ENCODE peak calls at places on chromosome X, in nine cellular contexts. One of them, this sample, is unnamed.

GRCh38 chrX:2652106-2652505 is 39.0 kb upstream of the CD99 start:
- DNase-seq in activated T-helper 2 cell treated with anti-CD3 and anti-CD28 coated beads, Interferon-gamma antibody, Interleukin-2, Interleukin-4, amounts not matched to agents 10 μg/mL and 5 μg/mL and 100 μg/mL, durations not matched to agents 14 hours and 24 hours and 36 hours: no peak
- DNase-seq in astrocyte of the spinal cord: no peak
- DNase-seq in sciatic nerve: no peak
- DNase-seq in T-helper 9 cell: no peak
- DNase-seq in Right ventricle myocardium superior: no peak
- DNase-seq in stimulated activated CD8-positive, alpha-beta memory T cell treated with anti-CD3 and anti-CD28 coated beads, Interleukin-7, amount 100 ng/mL, for 1 hour: no peak
- DNase-seq in GM19239: no peak
- DNase-seq in HCT116: no peak
- DNase-seq in this sample: no peak

GRCh38 chrX:140524556-140524955 is 19.7 kb upstream of the SOX3 start:
- DNase-seq in Right ventricle myocardium superior: no peak
- DNase-seq in T-helper 9 cell: no peak
- DNase-seq in astrocyte of the spinal cord: peak
- DNase-seq in GM19239: no peak
- DNase-seq in activated T-helper 2 cell treated with anti-CD3 and anti-CD28 coated beads, Interferon-gamma antibody, Interleukin-2, Interleukin-4, amounts not matched to agents 10 μg/mL and 5 μg/mL and 100 μg/mL, durations not matched to agents 14 hours and 24 hours and 36 hours: no peak
- DNase-seq in HCT116: no peak
- DNase-seq in sciatic nerve: no peak
- DNase-seq in stimulated activated CD8-positive, alpha-beta memory T cell treated with anti-CD3 and anti-CD28 coated beads, Interleukin-7, amount 100 ng/mL, for 1 hour: no peak
- DNase-seq in this sample: no peak

GRCh38 chrX:138754861-138755260 is 43.3 kb upstream of the FGF13 start:
- DNase-seq in Right ventricle myocardium superior: no peak
- DNase-seq in astrocyte of the spinal cord: no peak
- DNase-seq in activated T-helper 2 cell treated with anti-CD3 and anti-CD28 coated beads, Interferon-gamma antibody, Interleukin-2, Interleukin-4, amounts not matched to agents 10 μg/mL and 5 μg/mL and 100 μg/mL, durations not matched to agents 14 hours and 24 hours and 36 hours: no peak
- DNase-seq in T-helper 9 cell: no peak
- DNase-seq in GM19239: no peak
- DNase-seq in HCT116: no peak
- DNase-seq in stimulated activated CD8-positive, alpha-beta memory T cell treated with anti-CD3 and anti-CD28 coated beads, Interleukin-7, amount 100 ng/mL, for 1 hour: no peak
- DNase-seq in sciatic nerve: no peak
- DNase-seq in this sample: no peak

GRCh38 chrX:49309401-49309981 is 6.0 kb downstream of the GAGE10 start:
- DNase-seq in sciatic nerve: no peak
- DNase-seq in activated T-helper 2 cell treated with anti-CD3 and anti-CD28 coated beads, Interferon-gamma antibody, Interleukin-2, Interleukin-4, amounts not matched to agents 10 μg/mL and 5 μg/mL and 100 μg/mL, durations not matched to agents 14 hours and 24 hours and 36 hours: no peak
- DNase-seq in astrocyte of the spinal cord: peak
- DNase-seq in GM19239: no peak
- DNase-seq in Right ventricle myocardium superior: no peak
- DNase-seq in HCT116: no peak
- DNase-seq in stimulated activated CD8-positive, alpha-beta memory T cell treated with anti-CD3 and anti-CD28 coated beads, Interleukin-7, amount 100 ng/mL, for 1 hour: no peak
- DNase-seq in T-helper 9 cell: no peak
- DNase-seq in this sample: no peak

GRCh38 chrX:100194073-100194775 is 215.8 kb downstream of the PCDH19 start:
- DNase-seq in HCT116: no peak
- DNase-seq in activated T-helper 2 cell treated with anti-CD3 and anti-CD28 coated beads, Interferon-gamma antibody, Interleukin-2, Interleukin-4, amounts not matched to agents 10 μg/mL and 5 μg/mL and 100 μg/mL, durations not matched to agents 14 hours and 24 hours and 36 hours: no peak
- DNase-seq in T-helper 9 cell: no peak
- DNase-seq in GM19239: no peak
- DNase-seq in stimulated activated CD8-positive, alpha-beta memory T cell treated with anti-CD3 and anti-CD28 coated beads, Interleukin-7, amount 100 ng/mL, for 1 hour: no peak
- DNase-seq in sciatic nerve: no peak
- DNase-seq in Right ventricle myocardium superior: no peak
- DNase-seq in astrocyte of the spinal cord: no peak
- DNase-seq in this sample: no peak

GRCh38 chrX:30938295-30938694 is 49.2 kb upstream of the TAB3 start:
- DNase-seq in stimulated activated CD8-positive, alpha-beta memory T cell treated with anti-CD3 and anti-CD28 coated beads, Interleukin-7, amount 100 ng/mL, for 1 hour: no peak
- DNase-seq in GM19239: no peak
- DNase-seq in T-helper 9 cell: no peak
- DNase-seq in HCT116: no peak
- DNase-seq in sciatic nerve: no peak
- DNase-seq in activated T-helper 2 cell treated with anti-CD3 and anti-CD28 coated beads, Interferon-gamma antibody, Interleukin-2, Interleukin-4, amounts not matched to agents 10 μg/mL and 5 μg/mL and 100 μg/mL, durations not matched to agents 14 hours and 24 hours and 36 hours: no peak
- DNase-seq in astrocyte of the spinal cord: no peak
- DNase-seq in Right ventricle myocardium superior: no peak
- DNase-seq in this sample: no peak

GRCh38 chrX:80817002-80817401 is 7.3 kb upstream of the BRWD3 start:
- DNase-seq in activated T-helper 2 cell treated with anti-CD3 and anti-CD28 coated beads, Interferon-gamma antibody, Interleukin-2, Interleukin-4, amounts not matched to agents 10 μg/mL and 5 μg/mL and 100 μg/mL, durations not matched to agents 14 hours and 24 hours and 36 hours: no peak
- DNase-seq in GM19239: no peak
- DNase-seq in stimulated activated CD8-positive, alpha-beta memory T cell treated with anti-CD3 and anti-CD28 coated beads, Interleukin-7, amount 100 ng/mL, for 1 hour: no peak
- DNase-seq in astrocyte of the spinal cord: peak
- DNase-seq in HCT116: no peak
- DNase-seq in sciatic nerve: no peak
- DNase-seq in Right ventricle myocardium superior: no peak
- DNase-seq in T-helper 9 cell: no peak
- DNase-seq in this sample: no peak

GRCh38 chrX:55908685-55909212 is 191.2 kb downstream of the RRAGB start:
- DNase-seq in astrocyte of the spinal cord: peak
- DNase-seq in GM19239: no peak
- DNase-seq in activated T-helper 2 cell treated with anti-CD3 and anti-CD28 coated beads, Interferon-gamma antibody, Interleukin-2, Interleukin-4, amounts not matched to agents 10 μg/mL and 5 μg/mL and 100 μg/mL, durations not matched to agents 14 hours and 24 hours and 36 hours: peak
- DNase-seq in T-helper 9 cell: no peak
- DNase-seq in HCT116: no peak
- DNase-seq in Right ventricle myocardium superior: no peak
- DNase-seq in stimulated activated CD8-positive, alpha-beta memory T cell treated with anti-CD3 and anti-CD28 coated beads, Interleukin-7, amount 100 ng/mL, for 1 hour: no peak
- DNase-seq in sciatic nerve: peak
- DNase-seq in this sample: no peak

GRCh38 chrX:155086202-155086840 is 15.0 kb downstream of the BRCC3 start:
- DNase-seq in Right ventricle myocardium superior: peak
- DNase-seq in sciatic nerve: no peak
- DNase-seq in activated T-helper 2 cell treated with anti-CD3 and anti-CD28 coated beads, Interferon-gamma antibody, Interleukin-2, Interleukin-4, amounts not matched to agents 10 μg/mL and 5 μg/mL and 100 μg/mL, durations not matched to agents 14 hours and 24 hours and 36 hours: no peak
- DNase-seq in HCT116: peak
- DNase-seq in T-helper 9 cell: peak
- DNase-seq in GM19239: no peak
- DNase-seq in stimulated activated CD8-positive, alpha-beta memory T cell treated with anti-CD3 and anti-CD28 coated beads, Interleukin-7, amount 100 ng/mL, for 1 hour: no peak
- DNase-seq in astrocyte of the spinal cord: peak
- DNase-seq in this sample: no peak

GRCh38 chrX:2913118-2913517 is 16.0 kb downstream of the ARSD start:
- DNase-seq in GM19239: no peak
- DNase-seq in astrocyte of the spinal cord: no peak
- DNase-seq in stimulated activated CD8-positive, alpha-beta memory T cell treated with anti-CD3 and anti-CD28 coated beads, Interleukin-7, amount 100 ng/mL, for 1 hour: no peak
- DNase-seq in HCT116: no peak
- DNase-seq in T-helper 9 cell: no peak
- DNase-seq in activated T-helper 2 cell treated with anti-CD3 and anti-CD28 coated beads, Interferon-gamma antibody, Interleukin-2, Interleukin-4, amounts not matched to agents 10 μg/mL and 5 μg/mL and 100 μg/mL, durations not matched to agents 14 hours and 24 hours and 36 hours: no peak
- DNase-seq in sciatic nerve: no peak
- DNase-seq in Right ventricle myocardium superior: no peak
- DNase-seq in this sample: no peak

GRCh38 chrX:3711331-3711917 is 2.0 kb downstream of the PRKX start:
- DNase-seq in HCT116: no peak
- DNase-seq in astrocyte of the spinal cord: no peak
- DNase-seq in sciatic nerve: no peak
- DNase-seq in stimulated activated CD8-positive, alpha-beta memory T cell treated with anti-CD3 and anti-CD28 coated beads, Interleukin-7, amount 100 ng/mL, for 1 hour: no peak
- DNase-seq in activated T-helper 2 cell treated with anti-CD3 and anti-CD28 coated beads, Interferon-gamma antibody, Interleukin-2, Interleukin-4, amounts not matched to agents 10 μg/mL and 5 μg/mL and 100 μg/mL, durations not matched to agents 14 hours and 24 hours and 36 hours: no peak
- DNase-seq in GM19239: no peak
- DNase-seq in Right ventricle myocardium superior: peak
- DNase-seq in T-helper 9 cell: peak
- DNase-seq in this sample: no peak

GRCh38 chrX:22296871-22297270 is 24.2 kb downstream of the CBLL2 start:
- DNase-seq in stimulated activated CD8-positive, alpha-beta memory T cell treated with anti-CD3 and anti-CD28 coated beads, Interleukin-7, amount 100 ng/mL, for 1 hour: no peak
- DNase-seq in activated T-helper 2 cell treated with anti-CD3 and anti-CD28 coated beads, Interferon-gamma antibody, Interleukin-2, Interleukin-4, amounts not matched to agents 10 μg/mL and 5 μg/mL and 100 μg/mL, durations not matched to agents 14 hours and 24 hours and 36 hours: no peak
- DNase-seq in GM19239: no peak
- DNase-seq in T-helper 9 cell: no peak
- DNase-seq in astrocyte of the spinal cord: no peak
- DNase-seq in HCT116: no peak
- DNase-seq in Right ventricle myocardium superior: no peak
- DNase-seq in sciatic nerve: no peak
- DNase-seq in this sample: no peak

GRCh38 chrX:130861462-130861861 is 41.5 kb downstream of the ENOX2 start:
- DNase-seq in T-helper 9 cell: no peak
- DNase-seq in HCT116: no peak
- DNase-seq in GM19239: no peak
- DNase-seq in sciatic nerve: no peak
- DNase-seq in stimulated activated CD8-positive, alpha-beta memory T cell treated with anti-CD3 and anti-CD28 coated beads, Interleukin-7, amount 100 ng/mL, for 1 hour: no peak
- DNase-seq in activated T-helper 2 cell treated with anti-CD3 and anti-CD28 coated beads, Interferon-gamma antibody, Interleukin-2, Interleukin-4, amounts not matched to agents 10 μg/mL and 5 μg/mL and 100 μg/mL, durations not matched to agents 14 hours and 24 hours and 36 hours: no peak
- DNase-seq in astrocyte of the spinal cord: no peak
- DNase-seq in Right ventricle myocardium superior: no peak
- DNase-seq in this sample: no peak

GRCh38 chrX:103061486-103061885 is 2.5 kb downstream of the BEX1 start:
- DNase-seq in sciatic nerve: no peak
- DNase-seq in Right ventricle myocardium superior: no peak
- DNase-seq in HCT116: no peak
- DNase-seq in activated T-helper 2 cell treated with anti-CD3 and anti-CD28 coated beads, Interferon-gamma antibody, Interleukin-2, Interleukin-4, amounts not matched to agents 10 μg/mL and 5 μg/mL and 100 μg/mL, durations not matched to agents 14 hours and 24 hours and 36 hours: no peak
- DNase-seq in stimulated activated CD8-positive, alpha-beta memory T cell treated with anti-CD3 and anti-CD28 coated beads, Interleukin-7, amount 100 ng/mL, for 1 hour: no peak
- DNase-seq in astrocyte of the spinal cord: no peak
- DNase-seq in T-helper 9 cell: no peak
- DNase-seq in GM19239: no peak
- DNase-seq in this sample: no peak

GRCh38 chrX:1535241-1536041 is 1.5 kb downstream of the P2RY8 start:
- DNase-seq in stimulated activated CD8-positive, alpha-beta memory T cell treated with anti-CD3 and anti-CD28 coated beads, Interleukin-7, amount 100 ng/mL, for 1 hour: no peak
- DNase-seq in activated T-helper 2 cell treated with anti-CD3 and anti-CD28 coated beads, Interferon-gamma antibody, Interleukin-2, Interleukin-4, amounts not matched to agents 10 μg/mL and 5 μg/mL and 100 μg/mL, durations not matched to agents 14 hours and 24 hours and 36 hours: peak
- DNase-seq in T-helper 9 cell: peak
- DNase-seq in GM19239: no peak
- DNase-seq in sciatic nerve: no peak
- DNase-seq in HCT116: no peak
- DNase-seq in Right ventricle myocardium superior: no peak
- DNase-seq in astrocyte of the spinal cord: no peak
- DNase-seq in this sample: no peak

GRCh38 chrX:7568597-7568996 is 274.4 kb upstream of the VCX start:
- DNase-seq in T-helper 9 cell: no peak
- DNase-seq in astrocyte of the spinal cord: no peak
- DNase-seq in GM19239: no peak
- DNase-seq in stimulated activated CD8-positive, alpha-beta memory T cell treated with anti-CD3 and anti-CD28 coated beads, Interleukin-7, amount 100 ng/mL, for 1 hour: no peak
- DNase-seq in Right ventricle myocardium superior: no peak
- DNase-seq in sciatic nerve: no peak
- DNase-seq in activated T-helper 2 cell treated with anti-CD3 and anti-CD28 coated beads, Interferon-gamma antibody, Interleukin-2, Interleukin-4, amounts not matched to agents 10 μg/mL and 5 μg/mL and 100 μg/mL, durations not matched to agents 14 hours and 24 hours and 36 hours: no peak
- DNase-seq in HCT116: no peak
- DNase-seq in this sample: no peak

GRCh38 chrX:78545233-78545632 is 113.9 kb downstream of the RTL3 start:
- DNase-seq in stimulated activated CD8-positive, alpha-beta memory T cell treated with anti-CD3 and anti-CD28 coated beads, Interleukin-7, amount 100 ng/mL, for 1 hour: no peak
- DNase-seq in activated T-helper 2 cell treated with anti-CD3 and anti-CD28 coated beads, Interferon-gamma antibody, Interleukin-2, Interleukin-4, amounts not matched to agents 10 μg/mL and 5 μg/mL and 100 μg/mL, durations not matched to agents 14 hours and 24 hours and 36 hours: no peak
- DNase-seq in T-helper 9 cell: no peak
- DNase-seq in astrocyte of the spinal cord: no peak
- DNase-seq in sciatic nerve: no peak
- DNase-seq in Right ventricle myocardium superior: no peak
- DNase-seq in GM19239: no peak
- DNase-seq in HCT116: no peak
- DNase-seq in this sample: no peak

GRCh38 chrX:122220644-122221373 is 963.3 kb upstream of the GRIA3 start:
- DNase-seq in activated T-helper 2 cell treated with anti-CD3 and anti-CD28 coated beads, Interferon-gamma antibody, Interleukin-2, Interleukin-4, amounts not matched to agents 10 μg/mL and 5 μg/mL and 100 μg/mL, durations not matched to agents 14 hours and 24 hours and 36 hours: no peak
- DNase-seq in stimulated activated CD8-positive, alpha-beta memory T cell treated with anti-CD3 and anti-CD28 coated beads, Interleukin-7, amount 100 ng/mL, for 1 hour: no peak
- DNase-seq in astrocyte of the spinal cord: no peak
- DNase-seq in GM19239: no peak
- DNase-seq in Right ventricle myocardium superior: no peak
- DNase-seq in HCT116: no peak
- DNase-seq in T-helper 9 cell: no peak
- DNase-seq in sciatic nerve: no peak
- DNase-seq in this sample: no peak

GRCh38 chrX:103614999-103615398 is 7.2 kb downstream of the TCEAL3 start:
- DNase-seq in sciatic nerve: no peak
- DNase-seq in astrocyte of the spinal cord: no peak
- DNase-seq in stimulated activated CD8-positive, alpha-beta memory T cell treated with anti-CD3 and anti-CD28 coated beads, Interleukin-7, amount 100 ng/mL, for 1 hour: no peak
- DNase-seq in activated T-helper 2 cell treated with anti-CD3 and anti-CD28 coated beads, Interferon-gamma antibody, Interleukin-2, Interleukin-4, amounts not matched to agents 10 μg/mL and 5 μg/mL and 100 μg/mL, durations not matched to agents 14 hours and 24 hours and 36 hours: no peak
- DNase-seq in HCT116: no peak
- DNase-seq in Right ventricle myocardium superior: no peak
- DNase-seq in T-helper 9 cell: no peak
- DNase-seq in GM19239: no peak
- DNase-seq in this sample: no peak

GRCh38 chrX:101195442-101196173 is 24.0 kb upstream of the DRP2 start:
- DNase-seq in GM19239: no peak
- DNase-seq in HCT116: no peak
- DNase-seq in stimulated activated CD8-positive, alpha-beta memory T cell treated with anti-CD3 and anti-CD28 coated beads, Interleukin-7, amount 100 ng/mL, for 1 hour: no peak
- DNase-seq in astrocyte of the spinal cord: no peak
- DNase-seq in sciatic nerve: no peak
- DNase-seq in Right ventricle myocardium superior: no peak
- DNase-seq in T-helper 9 cell: no peak
- DNase-seq in activated T-helper 2 cell treated with anti-CD3 and anti-CD28 coated beads, Interferon-gamma antibody, Interleukin-2, Interleukin-4, amounts not matched to agents 10 μg/mL and 5 μg/mL and 100 μg/mL, durations not matched to agents 14 hours and 24 hours and 36 hours: no peak
- DNase-seq in this sample: no peak

GRCh38 chrX:31604629-31605221 is 532.9 kb upstream of the FTHL17 start:
- DNase-seq in GM19239: no peak
- DNase-seq in activated T-helper 2 cell treated with anti-CD3 and anti-CD28 coated beads, Interferon-gamma antibody, Interleukin-2, Interleukin-4, amounts not matched to agents 10 μg/mL and 5 μg/mL and 100 μg/mL, durations not matched to agents 14 hours and 24 hours and 36 hours: no peak
- DNase-seq in Right ventricle myocardium superior: no peak
- DNase-seq in stimulated activated CD8-positive, alpha-beta memory T cell treated with anti-CD3 and anti-CD28 coated beads, Interleukin-7, amount 100 ng/mL, for 1 hour: no peak
- DNase-seq in sciatic nerve: no peak
- DNase-seq in astrocyte of the spinal cord: no peak
- DNase-seq in T-helper 9 cell: no peak
- DNase-seq in HCT116: no peak
- DNase-seq in this sample: no peak

GRCh38 chrX:72304877-72305276 is 837 bp downstream of the CITED1 start:
- DNase-seq in GM19239: no peak
- DNase-seq in Right ventricle myocardium superior: no peak
- DNase-seq in activated T-helper 2 cell treated with anti-CD3 and anti-CD28 coated beads, Interferon-gamma antibody, Interleukin-2, Interleukin-4, amounts not matched to agents 10 μg/mL and 5 μg/mL and 100 μg/mL, durations not matched to agents 14 hours and 24 hours and 36 hours: no peak
- DNase-seq in HCT116: no peak
- DNase-seq in astrocyte of the spinal cord: no peak
- DNase-seq in T-helper 9 cell: no peak
- DNase-seq in stimulated activated CD8-positive, alpha-beta memory T cell treated with anti-CD3 and anti-CD28 coated beads, Interleukin-7, amount 100 ng/mL, for 1 hour: no peak
- DNase-seq in sciatic nerve: no peak
- DNase-seq in this sample: no peak

GRCh38 chrX:18377802-18378201 is 23.3 kb upstream of the SCML2 start:
- DNase-seq in Right ventricle myocardium superior: no peak
- DNase-seq in T-helper 9 cell: no peak
- DNase-seq in astrocyte of the spinal cord: no peak
- DNase-seq in GM19239: no peak
- DNase-seq in HCT116: peak
- DNase-seq in activated T-helper 2 cell treated with anti-CD3 and anti-CD28 coated beads, Interferon-gamma antibody, Interleukin-2, Interleukin-4, amounts not matched to agents 10 μg/mL and 5 μg/mL and 100 μg/mL, durations not matched to agents 14 hours and 24 hours and 36 hours: no peak
- DNase-seq in sciatic nerve: no peak
- DNase-seq in stimulated activated CD8-positive, alpha-beta memory T cell treated with anti-CD3 and anti-CD28 coated beads, Interleukin-7, amount 100 ng/mL, for 1 hour: no peak
- DNase-seq in this sample: peak

GRCh38 chrX:154008521-154008920 is 11.2 kb downstream of the IRAK1 start:
- DNase-seq in sciatic nerve: no peak
- DNase-seq in activated T-helper 2 cell treated with anti-CD3 and anti-CD28 coated beads, Interferon-gamma antibody, Interleukin-2, Interleukin-4, amounts not matched to agents 10 μg/mL and 5 μg/mL and 100 μg/mL, durations not matched to agents 14 hours and 24 hours and 36 hours: no peak
- DNase-seq in astrocyte of the spinal cord: no peak
- DNase-seq in T-helper 9 cell: no peak
- DNase-seq in GM19239: no peak
- DNase-seq in Right ventricle myocardium superior: no peak
- DNase-seq in HCT116: no peak
- DNase-seq in stimulated activated CD8-positive, alpha-beta memory T cell treated with anti-CD3 and anti-CD28 coated beads, Interleukin-7, amount 100 ng/mL, for 1 hour: no peak
- DNase-seq in this sample: no peak

GRCh38 chrX:77962068-77962902 is 7.2 kb downstream of the PGAM4 start:
- DNase-seq in activated T-helper 2 cell treated with anti-CD3 and anti-CD28 coated beads, Interferon-gamma antibody, Interleukin-2, Interleukin-4, amounts not matched to agents 10 μg/mL and 5 μg/mL and 100 μg/mL, durations not matched to agents 14 hours and 24 hours and 36 hours: no peak
- DNase-seq in GM19239: no peak
- DNase-seq in stimulated activated CD8-positive, alpha-beta memory T cell treated with anti-CD3 and anti-CD28 coated beads, Interleukin-7, amount 100 ng/mL, for 1 hour: no peak
- DNase-seq in astrocyte of the spinal cord: peak
- DNase-seq in HCT116: no peak
- DNase-seq in sciatic nerve: no peak
- DNase-seq in Right ventricle myocardium superior: no peak
- DNase-seq in T-helper 9 cell: no peak
- DNase-seq in this sample: no peak

GRCh38 chrX:9340619-9341304 is 124.1 kb upstream of the TBL1X start:
- DNase-seq in GM19239: no peak
- DNase-seq in T-helper 9 cell: peak
- DNase-seq in sciatic nerve: no peak
- DNase-seq in stimulated activated CD8-positive, alpha-beta memory T cell treated with anti-CD3 and anti-CD28 coated beads, Interleukin-7, amount 100 ng/mL, for 1 hour: no peak
- DNase-seq in HCT116: no peak
- DNase-seq in Right ventricle myocardium superior: peak
- DNase-seq in activated T-helper 2 cell treated with anti-CD3 and anti-CD28 coated beads, Interferon-gamma antibody, Interleukin-2, Interleukin-4, amounts not matched to agents 10 μg/mL and 5 μg/mL and 100 μg/mL, durations not matched to agents 14 hours and 24 hours and 36 hours: peak
- DNase-seq in astrocyte of the spinal cord: no peak
- DNase-seq in this sample: no peak

GRCh38 chrX:135389717-135390116 is 32.0 kb upstream of the SMIM10L2A start:
- DNase-seq in sciatic nerve: no peak
- DNase-seq in GM19239: no peak
- DNase-seq in stimulated activated CD8-positive, alpha-beta memory T cell treated with anti-CD3 and anti-CD28 coated beads, Interleukin-7, amount 100 ng/mL, for 1 hour: no peak
- DNase-seq in astrocyte of the spinal cord: no peak
- DNase-seq in activated T-helper 2 cell treated with anti-CD3 and anti-CD28 coated beads, Interferon-gamma antibody, Interleukin-2, Interleukin-4, amounts not matched to agents 10 μg/mL and 5 μg/mL and 100 μg/mL, durations not matched to agents 14 hours and 24 hours and 36 hours: no peak
- DNase-seq in T-helper 9 cell: no peak
- DNase-seq in HCT116: peak
- DNase-seq in Right ventricle myocardium superior: no peak
- DNase-seq in this sample: no peak

GRCh38 chrX:103847174-103847870 is 15.3 kb upstream of the RAB9B start:
- DNase-seq in GM19239: no peak
- DNase-seq in HCT116: no peak
- DNase-seq in Right ventricle myocardium superior: no peak
- DNase-seq in astrocyte of the spinal cord: peak
- DNase-seq in activated T-helper 2 cell treated with anti-CD3 and anti-CD28 coated beads, Interferon-gamma antibody, Interleukin-2, Interleukin-4, amounts not matched to agents 10 μg/mL and 5 μg/mL and 100 μg/mL, durations not matched to agents 14 hours and 24 hours and 36 hours: no peak
- DNase-seq in sciatic nerve: no peak
- DNase-seq in T-helper 9 cell: no peak
- DNase-seq in stimulated activated CD8-positive, alpha-beta memory T cell treated with anti-CD3 and anti-CD28 coated beads, Interleukin-7, amount 100 ng/mL, for 1 hour: no peak
- DNase-seq in this sample: peak

GRCh38 chrX:133232331-133232730 is 14.2 kb upstream of the TFDP3 start:
- DNase-seq in astrocyte of the spinal cord: no peak
- DNase-seq in GM19239: no peak
- DNase-seq in activated T-helper 2 cell treated with anti-CD3 and anti-CD28 coated beads, Interferon-gamma antibody, Interleukin-2, Interleukin-4, amounts not matched to agents 10 μg/mL and 5 μg/mL and 100 μg/mL, durations not matched to agents 14 hours and 24 hours and 36 hours: no peak
- DNase-seq in sciatic nerve: no peak
- DNase-seq in stimulated activated CD8-positive, alpha-beta memory T cell treated with anti-CD3 and anti-CD28 coated beads, Interleukin-7, amount 100 ng/mL, for 1 hour: no peak
- DNase-seq in Right ventricle myocardium superior: no peak
- DNase-seq in T-helper 9 cell: no peak
- DNase-seq in HCT116: no peak
- DNase-seq in this sample: no peak

GRCh38 chrX:38798956-38799355 is 2.3 kb upstream of the MID1IP1 start:
- DNase-seq in GM19239: no peak
- DNase-seq in HCT116: no peak
- DNase-seq in stimulated activated CD8-positive, alpha-beta memory T cell treated with anti-CD3 and anti-CD28 coated beads, Interleukin-7, amount 100 ng/mL, for 1 hour: no peak
- DNase-seq in astrocyte of the spinal cord: peak
- DNase-seq in sciatic nerve: no peak
- DNase-seq in activated T-helper 2 cell treated with anti-CD3 and anti-CD28 coated beads, Interferon-gamma antibody, Interleukin-2, Interleukin-4, amounts not matched to agents 10 μg/mL and 5 μg/mL and 100 μg/mL, durations not matched to agents 14 hours and 24 hours and 36 hours: no peak
- DNase-seq in Right ventricle myocardium superior: no peak
- DNase-seq in T-helper 9 cell: no peak
- DNase-seq in this sample: no peak

This sample was measured in H54.